ENCODE peak calls at places on chromosomes 7 and 10, in ten cellular contexts. U is gastroesophageal sphincter; Q is pancreas; D is activated CD8-positive, alpha-beta T cell treated with anti-CD3 and anti-CD28 coated beads, Interleukin-2, amount 10 ng/mL, durations not matched to agents 7 days and 5 days; L is right cardiac atrium; N is activated T-cell treated with anti-CD3 and anti-CD28 coated beads, Interleukin-2, amount 50 U/mL, for 4 hours; X is left cardiac atrium; C is memory B cell; G is naive B cell; K is left ventricle myocardium superior. W is an unnamed sample.

GRCh38 chr7:76165973-76166403 is 35.7 kb upstream of the SRRM3 start:
- ATAC-seq in U (no peak), Q (peak), D (no peak), L (no peak), N (no peak), X (no peak), C (no peak), G (no peak), K (no peak), W (no peak)

GRCh38 chr7:111525100-111525499 is 37.2 kb downstream of the IMMP2L start:
- ATAC-seq in U (no peak), Q (no peak), D (no peak), L (no peak), N (no peak), X (no peak), C (no peak), G (no peak), K (no peak), W (no peak)

GRCh38 chr10:30639946-30640786 is 10.6 kb upstream of the LYZL2 start:
- ATAC-seq in U (no peak), Q (peak), D (no peak), L (no peak), N (peak), X (no peak), C (peak), G (no peak), K (peak), W (peak)

GRCh38 chr7:16816820-16817219 is 12.0 kb upstream of the AGR2 start:
- ATAC-seq in U (peak), Q (peak), D (no peak), L (peak), N (no peak), X (peak), C (peak), G (no peak), K (peak), W (peak)

GRCh38 chr7:64893401-64893800 is 9.7 kb upstream of the ZNF273 start:
- ATAC-seq in U (no peak), Q (no peak), D (no peak), L (no peak), N (no peak), X (no peak), C (no peak), G (no peak), K (no peak), W (no peak)

GRCh38 chr10:122521011-122521410 is 39.5 kb upstream of the DMBT1 start:
- ATAC-seq in U (no peak), Q (no peak), D (no peak), L (no peak), N (no peak), X (no peak), C (no peak), G (no peak), K (no peak), W (peak)

GRCh38 chr7:7395785-7396184 is 139.9 kb downstream of the COL28A1 start:
- ATAC-seq in U (no peak), Q (no peak), D (no peak), L (no peak), N (no peak), X (no peak), C (no peak), G (no peak), K (no peak), W (no peak)

GRCh38 chr10:110268931-110269640 is 35.6 kb downstream of the SMNDC1 start:
- ATAC-seq in U (no peak), Q (peak), D (no peak), L (no peak), N (peak), X (no peak), C (no peak), G (no peak), K (no peak), W (no peak)

GRCh38 chr7:130912086-130912909 is 178.3 kb upstream of the KLF14 start:
- ATAC-seq in U (no peak), Q (peak), D (peak), L (no peak), N (peak), X (peak), C (peak), G (peak), K (no peak), W (peak)

GRCh38 chr7:94064541-94065191 is 60.5 kb upstream of the BET1 start:
- ATAC-seq in U (no peak), Q (no peak), D (peak), L (no peak), N (no peak), X (no peak), C (no peak), G (no peak), K (no peak), W (peak)

GRCh38 chr10:75910032-75910431 is 478.6 kb downstream of the LRMDA start:
- ATAC-seq in U (no peak), Q (peak), D (no peak), L (no peak), N (no peak), X (no peak), C (no peak), G (no peak), K (no peak), W (peak)

GRCh38 chr10:62058896-62059423 is 157.5 kb downstream of the ARID5B start:
- ATAC-seq in U (no peak), Q (peak), D (no peak), L (no peak), N (no peak), X (no peak), C (no peak), G (no peak), K (no peak), W (no peak)

GRCh38 chr10:43231523-43232078 is 35.3 kb downstream of the RASGEF1A start:
- ATAC-seq in U (no peak), Q (no peak), D (peak), L (no peak), N (no peak), X (no peak), C (peak), G (peak), K (no peak), W (no peak)

GRCh38 chr7:92884218-92884617 is 47.8 kb upstream of the CDK6 start:
- ATAC-seq in U (no peak), Q (no peak), D (no peak), L (no peak), N (no peak), X (no peak), C (peak), G (no peak), K (no peak), W (no peak)